ENCODE peak calls at places on chromosomes 13 and 19, in eight cellular contexts. Y is astrocyte of the cerebellum, J is psoas muscle, U is GM06990, Q is NB4, N is choroid plexus epithelial cell, R is tibial nerve, V is heart left ventricle. L is an unnamed sample.

GRCh38 chr13:61664821-61665705 is 249.4 kb upstream of the PCDH20 start:
- DNase-seq in Y (no peak), J (no peak), U (no peak), Q (no peak), N (peak; percentile 1), R (no peak), V (no peak), L (peak; percentile 87)

GRCh38 chr19:50325310-50326100 is 3.7 kb downstream of the KCNC3 start:
- DNase-seq in Y (no peak), J (peak; percentile 70), U (peak; percentile 85), Q (peak; percentile 67), N (peak; percentile 53), R (no peak), V (peak; percentile 64), L (peak; percentile 33)

GRCh38 chr19:1408300-1409203 is 1.2 kb downstream of the DAZAP1 start:
- DNase-seq in Y (no peak), J (peak; percentile 63), U (peak; percentile 62), Q (peak; percentile 62), N (peak; percentile 78), R (no peak), V (no peak), L (peak; percentile 51)

GRCh38 chr13:99926014-99926731 is 45.4 kb downstream of the ZIC5 start:
- DNase-seq in Y (no peak), J (no peak), U (no peak), Q (no peak), N (peak; percentile 14), R (no peak), V (no peak), L (peak; percentile 76)

GRCh38 chr19:37361994-37362393 is 8.9 kb upstream of the ZNF527 start:
- DNase-seq in Y (no peak), J (no peak), U (no peak), Q (no peak), N (peak; percentile 81), R (no peak), V (no peak), L (peak; percentile 13)

GRCh38 chr19:45156751-45157150 is 4.0 kb downstream of the NKPD1 start:
- DNase-seq in Y (no peak), J (no peak), U (no peak), Q (no peak), N (no peak), R (no peak), V (no peak), L (peak; percentile 73)

GRCh38 chr19:40521276-40521675 is 54.5 kb downstream of the SPTBN4 start:
- DNase-seq in Y (no peak), J (no peak), U (no peak), Q (peak; percentile 52), N (peak; percentile 53), R (no peak), V (no peak), L (peak; percentile 30)

GRCh38 chr19:50501568-50502475 is 9.2 kb downstream of the JOSD2 start:
- DNase-seq in Y (no peak), J (peak; percentile 69), U (no peak), Q (no peak), N (no peak), R (no peak), V (peak; percentile 89), L (no peak)

GRCh38 chr13:42946927-42947326 is 45.1 kb downstream of the EPSTI1 start:
- DNase-seq in Y (peak; percentile 62), J (no peak), U (no peak), Q (peak; percentile 34), N (peak; percentile 78), R (no peak), V (no peak), L (no peak)

GRCh38 chr13:43767351-43767901 is 19.3 kb downstream of the ENOX1 start:
- DNase-seq in Y (no peak), J (peak; percentile 22), U (no peak), Q (no peak), N (peak; percentile 23), R (no peak), V (peak; percentile 58), L (peak; percentile 17)

GRCh38 chr19:54523403-54523802 is 20.8 kb downstream of the LAIR2 start:
- DNase-seq in Y (no peak), J (no peak), U (peak; percentile 50), Q (peak; percentile 62), N (peak; percentile 1), R (no peak), V (no peak), L (peak; percentile 3)

GRCh38 chr13:100875392-100876043 is 200.9 kb upstream of the TMTC4 start:
- DNase-seq in Y (peak; percentile 95), J (no peak), U (peak; percentile 23), Q (peak; percentile 14), N (peak; percentile 97), R (no peak), V (no peak), L (peak; percentile 27)

GRCh38 chr19:5996102-5996501 is 18.2 kb upstream of the RANBP3 start:
- DNase-seq in Y (no peak), J (no peak), U (no peak), Q (no peak), N (no peak), R (no peak), V (no peak), L (no peak)

GRCh38 chr19:29467824-29468401 is 57.9 kb upstream of the VSTM2B start:
- DNase-seq in Y (no peak), J (no peak), U (no peak), Q (peak; percentile 31), N (peak; percentile 2), R (no peak), V (no peak), L (peak; percentile 3)

GRCh38 chr19:10981496-10981895 is 20.7 kb downstream of the SMARCA4 start:
- DNase-seq in Y (no peak), J (no peak), U (no peak), Q (no peak), N (peak; percentile 59), R (no peak), V (no peak), L (no peak)

GRCh38 chr13:63838366-63839110 is 2422.9 kb upstream of the PCDH20 start:
- DNase-seq in Y (no peak), J (no peak), U (no peak), Q (no peak), N (no peak), R (no peak), V (no peak), L (no peak)

GRCh38 chr13:90721937-90722336 is 625.5 kb upstream of the MIR17HG start:
- DNase-seq in Y (no peak), J (no peak), U (no peak), Q (no peak), N (no peak), R (no peak), V (no peak), L (no peak)

DNA sequence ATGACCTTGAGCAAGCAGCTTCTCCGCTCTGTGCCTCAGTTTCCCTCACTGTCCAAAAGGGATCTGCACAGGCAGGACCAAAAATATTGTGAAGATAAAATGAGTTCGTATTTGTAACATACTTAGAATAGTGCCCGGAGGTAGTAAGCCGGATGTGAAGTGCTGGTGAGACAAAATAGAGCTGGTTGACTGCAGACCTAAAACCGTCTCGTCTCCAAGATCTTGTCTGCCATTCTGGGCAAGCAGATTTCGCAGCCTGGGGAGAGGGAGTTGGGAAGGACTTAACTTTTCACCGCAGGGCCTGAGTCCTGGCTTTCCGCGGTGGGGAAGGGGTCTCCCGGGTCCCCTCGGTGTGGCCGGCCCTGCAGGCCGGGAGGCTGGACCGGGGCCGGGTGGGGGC is 8.2 kb upstream of the BBC3 start:
- DNase-seq in Y (no peak), J (no peak), U (no peak), Q (peak; percentile 53), N (peak; percentile 45), R (no peak), V (no peak), L (no peak)
- H3K4me3 ChIP-seq in Y (peak overlapping the region; percentile 25), J (peak overlapping the region; percentile 51), U (peak overlapping the region; percentile 5), Q (no peak overlapping the region), N (peak overlapping the region; percentile 44), R (peak overlapping the region; percentile 18), V (peak overlapping the region; percentile 29), L (no peak overlapping the region)

GRCh38 chr19:48195106-48195830 is 24.8 kb downstream of the ZSWIM9 start:
- DNase-seq in Y (no peak), J (no peak), U (no peak), Q (no peak), N (no peak), R (no peak), V (no peak), L (no peak)

GRCh38 chr19:48196321-48196761 is 25.9 kb downstream of the ZSWIM9 start:
- DNase-seq in Y (no peak), J (no peak), U (no peak), Q (no peak), N (no peak), R (no peak), V (no peak), L (no peak)

GRCh38 chr19:48192750-48193149 is 22.3 kb downstream of the ZSWIM9 start:
- DNase-seq in Y (no peak), J (no peak), U (no peak), Q (no peak), N (no peak), R (no peak), V (no peak), L (no peak)

GRCh38 chr19:48196933-48197665 is 26.6 kb downstream of the ZSWIM9 start:
- DNase-seq in Y (no peak), J (no peak), U (no peak), Q (peak; percentile 55), N (peak; percentile 7), R (no peak), V (no peak), L (no peak)

GRCh38 chr19:48194041-48194871 is 23.8 kb downstream of the ZSWIM9 start:
- DNase-seq in Y (no peak), J (no peak), U (no peak), Q (peak; percentile 68), N (peak; percentile 33), R (no peak), V (no peak), L (no peak)
- TF ChIP-seq CTCF in Y (peak; percentile 57), J (peak; percentile 26), U (peak; percentile 72), Q (peak; percentile 95), N (peak; percentile 71), R (peak; percentile 29), V (peak; percentile 53), L (peak; percentile 52)

GRCh38 chr13:28533441-28534166 is 38.7 kb upstream of the FLT1 start:
- DNase-seq in Y (no peak), J (no peak), U (no peak), Q (no peak), N (peak; percentile 6), R (no peak), V (no peak), L (no peak)

GRCh38 chr13:28531195-28531955 is 36.4 kb upstream of the FLT1 start:
- DNase-seq in Y (no peak), J (peak; percentile 45), U (no peak), Q (peak; percentile 60), N (peak; percentile 14), R (no peak), V (peak; percentile 82), L (no peak)

GRCh38 chr13:28533049-28533436 is 38.1 kb upstream of the FLT1 start:
- DNase-seq in Y (no peak), J (no peak), U (no peak), Q (no peak), N (peak; percentile 7), R (no peak), V (no peak), L (no peak)

GRCh38 chr13:28531956-28532225 is 37.0 kb upstream of the FLT1 start:
- DNase-seq in Y (no peak), J (no peak), U (no peak), Q (no peak), N (no peak), R (no peak), V (no peak), L (no peak)

GRCh38 chr13:28532226-28533048 is 37.5 kb upstream of the FLT1 start:
- DNase-seq in Y (no peak), J (peak; percentile 23), U (no peak), Q (no peak), N (peak; percentile 23), R (no peak), V (peak; percentile 48), L (no peak)
- H3K4me3 ChIP-seq in Y (peak overlapping the region; percentile 41), J (peak overlapping the region; percentile 59), U (peak overlapping the region; percentile 23), Q (no peak overlapping the region), N (peak overlapping the region; percentile 54), R (peak overlapping the region; percentile 29), V (peak overlapping the region; percentile 41), L (no peak overlapping the region)

GRCh38 chr13:26112843-26113242 is 61.0 kb upstream of the SHISA2 start:
- DNase-seq in Y (no peak), J (no peak), U (no peak), Q (peak; percentile 23), N (peak; percentile 51), R (no peak), V (no peak), L (peak; percentile 7)
- TF ChIP-seq CTCF in Y (peak; percentile 34), J (no peak), U (peak; percentile 26), Q (peak; percentile 40), N (peak; percentile 62), R (no peak), V (no peak), L (no peak)

L was measured in epithelial cell of esophagus.